ENCODE peak calls at places on chromosome 14, in seven cellular contexts. G is HL-60, T is upper lobe of right lung, Z is NCI-H774, Q is anterior cingulate cortex, Y is natural killer cell, A is HEK293T. W is an unnamed sample.

GRCh38 chr14:78196323-78196722 is 26.1 kb downstream of the NRXN3 start:
- DNase-seq in G (no peak), T (no peak), Z (no peak), Q (no peak), Y (no peak), A (no peak), W (no peak)

GRCh38 chr14:96590190-96590860 is 88.1 kb downstream of the PAPOLA start:
- DNase-seq in G (no peak), T (peak), Z (no peak), Q (no peak), Y (no peak), A (no peak), W (no peak)

GRCh38 chr14:92579244-92579643 is 65.7 kb downstream of the RIN3 start:
- DNase-seq in G (no peak), T (no peak), Z (no peak), Q (no peak), Y (no peak), A (no peak), W (no peak)

GRCh38 chr14:32940711-32941667 is 2.3 kb downstream of the NPAS3 start:
- DNase-seq in G (no peak), T (no peak), Z (no peak), Q (no peak), Y (no peak), A (no peak), W (no peak)

GRCh38 chr14:24172871-24173281 is 996 bp downstream of the REC8 start:
- DNase-seq in G (no peak), T (no peak), Z (no peak), Q (no peak), Y (no peak), A (no peak), W (peak)

GRCh38 chr14:72049462-72049861 is 117.2 kb downstream of the RGS6 start:
- DNase-seq in G (no peak), T (no peak), Z (no peak), Q (no peak), Y (no peak), A (no peak), W (no peak)

GRCh38 chr14:32508281-32508680 is 179.2 kb downstream of the AKAP6 start:
- DNase-seq in G (no peak), T (no peak), Z (no peak), Q (no peak), Y (no peak), A (no peak), W (no peak)

GRCh38 chr14:88667555-88668273 is 104.9 kb downstream of the ZC3H14 start:
- DNase-seq in G (peak), T (peak), Z (peak), Q (peak), Y (no peak), A (peak), W (peak)

GRCh38 chr14:67641902-67642749 is 22.4 kb downstream of the ARG2 start:
- DNase-seq in G (no peak), T (no peak), Z (no peak), Q (no peak), Y (no peak), A (no peak), W (no peak)

GRCh38 chr14:69572634-69573135 is 2.0 kb downstream of the CCDC177 start:
- DNase-seq in G (no peak), T (peak), Z (no peak), Q (no peak), Y (no peak), A (no peak), W (no peak)

W was measured in right cardiac atrium.